ENCODE peak calls at places on chromosomes 3 and 15, in ten cellular contexts. H, G, J, P, V, L, R, O, Z and B are unnamed samples.

GRCh38 chr15:57470543-57470942 is 94.2 kb downstream of the CGNL1 start:
- DNase-seq in H (no peak), R (no peak), P (no peak), L (no peak), O (no peak), V (no peak), J (no peak), G (no peak), Z (no peak), B (no peak)

GRCh38 chr15:73983211-73983727 is 8.8 kb downstream of the STOML1 start:
- DNase-seq in O (peak), L (peak), H (peak), V (peak), R (peak), Z (no peak), P (no peak), J (no peak), G (no peak), B (peak)

GRCh38 chr3:169846458-169847193 is 23.1 kb downstream of the LRRC31 start:
- DNase-seq in O (peak), J (no peak), G (peak), V (peak), H (no peak), P (no peak), L (peak), R (no peak), Z (peak), B (peak)

GRCh38 chr15:35705885-35706590 is 160.1 kb upstream of the DPH6 start:
- DNase-seq in V (no peak), G (no peak), Z (no peak), R (peak), O (peak), P (no peak), H (no peak), L (no peak), J (no peak), B (peak)

GRCh38 chr15:29731865-29732264 is 90.4 kb downstream of the TJP1 start:
- DNase-seq in P (no peak), J (no peak), G (no peak), Z (no peak), L (no peak), R (no peak), V (no peak), O (no peak), H (no peak), B (no peak)

GRCh38 chr3:16513141-16514020 is at the start of gene RFTN1:
- DNase-seq in L (peak), O (peak), H (peak), G (no peak), V (peak), Z (no peak), J (peak), R (peak), P (no peak), B (no peak)

GRCh38 chr15:22939051-22939450 is 41.1 kb downstream of the CYFIP1 start:
- DNase-seq in Z (no peak), O (no peak), J (no peak), G (no peak), R (no peak), H (no peak), V (no peak), L (no peak), P (no peak), B (no peak)

GRCh38 chr3:171281256-171281655 is 178.9 kb downstream of the TNIK start:
- DNase-seq in L (no peak), Z (no peak), J (no peak), G (no peak), P (no peak), H (no peak), V (no peak), O (no peak), R (no peak), B (no peak)

GRCh38 chr15:69996842-69997478 is 100.8 kb downstream of the TLE3 start:
- DNase-seq in Z (no peak), G (no peak), R (no peak), J (no peak), H (no peak), V (no peak), P (no peak), L (no peak), O (no peak), B (no peak)

GRCh38 chr3:11236588-11237461 is 35.4 kb upstream of the ATG7 start:
- DNase-seq in H (peak), P (peak), R (peak), J (peak), Z (no peak), L (peak), G (no peak), O (peak), V (peak), B (no peak)

GRCh38 chr3:104214277-104214676 is 1152.4 kb upstream of the ALCAM start:
- DNase-seq in V (no peak), L (no peak), R (no peak), O (no peak), G (no peak), Z (no peak), H (no peak), P (no peak), J (no peak), B (no peak)
- TF ChIP-seq CTCF in V (no peak), L (no peak), R (no peak), O (no peak), G (no peak), Z (no peak), H (no peak), P (no peak), J (no peak), B (no peak)

GRCh38 chr3:136728434-136728833 is 23.7 kb downstream of the STAG1 start:
- DNase-seq in J (no peak), P (no peak), Z (no peak), H (no peak), O (peak), R (no peak), V (no peak), L (no peak), G (no peak), B (no peak)
- H3K4me3 ChIP-seq in J (no peak), P (no peak), Z (no peak), H (no peak), O (no peak), R (no peak), V (no peak), L (no peak), G (no peak), B (no peak)

GRCh38 chr3:134143828-134144390 is 106.8 kb downstream of the RYK start:
- DNase-seq in L (no peak), Z (no peak), R (no peak), O (no peak), H (no peak), J (no peak), G (no peak), P (no peak), V (no peak), B (no peak)

GRCh38 chr3:134147411-134147810 is 103.2 kb downstream of the RYK start:
- DNase-seq in O (no peak), J (no peak), R (no peak), L (no peak), V (no peak), G (no peak), P (no peak), H (no peak), Z (no peak), B (no peak)

GRCh38 chr3:134144694-134145093 is 106.0 kb downstream of the RYK start:
- DNase-seq in J (no peak), H (no peak), Z (no peak), G (no peak), V (no peak), R (peak), L (no peak), O (no peak), P (no peak), B (no peak)

GRCh38 chr3:134148534-134148933 is 102.1 kb downstream of the RYK start:
- DNase-seq in V (peak), L (no peak), J (no peak), G (peak), Z (no peak), P (no peak), H (no peak), R (no peak), O (peak), B (no peak)

GRCh38 chr3:134145183-134145582 is 105.5 kb downstream of the RYK start:
- DNase-seq in R (no peak), O (no peak), V (no peak), P (no peak), G (no peak), L (no peak), H (no peak), Z (no peak), J (no peak), B (no peak)
- TF ChIP-seq CTCF in R (no peak), O (no peak), V (no peak), P (no peak), G (no peak), L (peak), H (no peak), Z (no peak), J (no peak), B (peak)

GRCh38 chr15:91336691-91337090 is 236.6 kb downstream of the SV2B start:
- DNase-seq in V (no peak), L (no peak), Z (no peak), O (no peak), G (no peak), P (no peak), R (no peak), H (no peak), J (no peak), B (no peak)
- H3K4me3 ChIP-seq in V (no peak), L (no peak), Z (no peak), O (no peak), G (no peak), P (no peak), R (no peak), H (no peak), J (no peak), B (no peak)

GRCh38 chr3:34260266-34260990 is 462.0 kb downstream of the PDCD6IP start:
- DNase-seq in J (peak), L (peak), V (peak), H (no peak), R (peak), Z (no peak), P (peak), O (peak), G (peak), B (no peak)

GRCh38 chr3:34267088-34267487 is 468.7 kb downstream of the PDCD6IP start:
- DNase-seq in R (no peak), H (no peak), V (no peak), G (no peak), Z (no peak), P (no peak), L (no peak), O (no peak), J (no peak), B (no peak)

GRCh38 chr3:34264650-34265049 is 466.2 kb downstream of the PDCD6IP start:
- DNase-seq in P (no peak), L (no peak), H (no peak), J (no peak), G (no peak), R (no peak), Z (no peak), V (no peak), O (no peak), B (no peak)

GRCh38 chr3:34260991-34261365 is 462.5 kb downstream of the PDCD6IP start:
- DNase-seq in H (no peak), Z (no peak), J (no peak), V (no peak), O (no peak), R (no peak), G (no peak), P (no peak), L (no peak), B (no peak)

DNA sequence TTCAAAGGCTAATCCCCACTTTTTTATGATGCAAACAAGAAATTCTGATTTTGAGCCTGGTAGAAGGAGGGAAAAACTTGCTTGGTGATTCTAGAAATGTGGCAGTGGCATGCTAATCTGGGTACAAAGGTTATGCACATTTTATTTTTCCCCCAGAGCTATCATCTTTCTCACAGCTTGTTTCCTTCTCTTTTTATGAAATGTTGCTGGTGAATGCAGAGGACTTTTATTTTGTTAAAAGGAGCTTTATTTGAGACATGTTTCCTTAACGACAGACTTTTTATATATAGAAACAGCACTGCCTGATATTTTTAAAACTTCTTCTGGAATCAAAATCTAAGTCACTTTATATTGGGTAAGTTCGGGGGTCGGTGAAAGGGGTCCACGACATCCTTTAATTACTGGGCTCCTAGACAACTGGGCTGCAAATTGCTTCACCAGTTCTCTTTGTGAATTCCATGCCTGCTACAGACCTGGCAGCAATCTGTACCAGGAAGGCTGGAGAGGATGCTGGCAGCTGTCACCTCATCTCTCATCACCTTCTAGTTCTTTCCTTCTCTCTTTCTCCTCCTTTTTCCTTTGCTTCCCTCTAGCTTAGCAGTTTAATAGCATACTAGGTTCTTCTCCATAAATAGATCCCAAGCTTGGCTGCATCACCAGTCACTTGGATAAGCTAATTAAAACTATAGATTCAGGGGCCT is 464.7 kb downstream of the PDCD6IP start:
- DNase-seq in R (peak), O (no peak), Z (no peak), V (no peak), J (no peak), P (no peak), H (no peak), L (no peak), G (no peak), B (no peak)
- TF ChIP-seq CTCF in R (no peak), O (no peak), Z (no peak), V (no peak), J (no peak), P (no peak), H (no peak), L (no peak), G (no peak), B (no peak)